ENCODE peak calls at places on chromosomes 5 and 9, in seven cellular contexts. Z, Q, W, K, E, V and D are unnamed samples.

GRCh38 chr9:107620801-107621200 is 131.2 kb upstream of the KLF4 start:
- DNase-seq in Q (no peak), Z (no peak), K (no peak), W (no peak), E (peak; percentile 55), V (no peak), D (no peak)

GRCh38 chr5:79295096-79295495 is 59.2 kb downstream of the JMY start:
- DNase-seq in Q (no peak), E (no peak), V (no peak), Z (no peak), K (no peak), W (no peak), D (no peak)

GRCh38 chr9:6910032-6910431 is 152.3 kb downstream of the KDM4C start:
- DNase-seq in E (no peak), K (no peak), Q (peak; percentile 28), Z (no peak), W (no peak), V (peak; percentile 48), D (no peak)

GRCh38 chr9:84079994-84080393 is 99.4 kb downstream of the RMI1 start:
- DNase-seq in K (no peak), Z (no peak), V (no peak), W (no peak), Q (no peak), E (no peak), D (no peak)

GRCh38 chr5:6328173-6328572 is 50.2 kb downstream of the MED10 start:
- DNase-seq in V (peak; percentile 22), E (peak; percentile 64), W (no peak), Q (peak; percentile 24), Z (no peak), K (peak; percentile 15), D (peak; percentile 49)

GRCh38 chr9:2120926-2121689 is 106.0 kb downstream of the SMARCA2 start:
- DNase-seq in V (peak; percentile 63), E (no peak), Q (no peak), W (no peak), K (no peak), Z (no peak), D (peak; percentile 6)

GRCh38 chr5:55071413-55071812 is 31.0 kb upstream of the GZMA start:
- DNase-seq in K (no peak), Q (no peak), E (no peak), Z (no peak), V (no peak), W (no peak), D (no peak)

GRCh38 chr9:81720450-81721086 is 31.2 kb upstream of the TLE1 start:
- DNase-seq in V (no peak), W (no peak), K (no peak), E (no peak), Z (no peak), Q (no peak), D (no peak)

GRCh38 chr5:125064610-125065009 is 318.2 kb upstream of the ZNF608 start:
- DNase-seq in Q (no peak), V (no peak), K (no peak), W (no peak), E (no peak), Z (no peak), D (no peak)

DNA sequence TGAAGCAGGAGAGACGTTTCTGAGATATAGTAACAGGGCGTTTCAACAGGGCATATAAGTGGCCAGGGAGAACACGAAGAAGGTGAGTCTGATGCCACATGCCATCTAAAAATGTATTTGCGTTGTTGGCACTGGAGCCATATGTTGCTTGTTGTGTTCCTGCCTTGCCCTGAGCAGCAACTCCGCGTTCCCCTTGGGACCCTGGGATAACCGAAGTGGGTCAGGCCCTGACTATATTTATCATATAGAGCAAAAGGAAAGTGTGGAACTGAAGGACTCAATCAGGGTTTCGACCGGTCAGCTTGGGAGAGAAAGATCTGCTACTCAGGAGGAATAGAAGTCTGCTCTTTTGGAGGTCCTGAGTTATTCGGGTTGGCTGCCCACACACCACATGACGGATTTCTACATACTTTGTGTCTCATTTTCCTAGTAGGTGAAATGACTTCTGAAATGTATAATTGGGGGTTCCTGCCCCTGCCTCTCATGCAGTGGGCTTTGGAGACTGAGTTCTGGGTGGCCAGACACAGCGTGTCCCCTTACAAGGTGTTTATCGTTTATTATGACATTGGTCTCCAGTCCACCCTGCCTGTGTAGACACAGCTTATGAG is 3.0 kb downstream of the STC2 start:
- DNase-seq in V (no peak), E (no peak), W (no peak), Q (no peak), Z (no peak), K (no peak), D (no peak)
- H3K4me3 ChIP-seq in V (peak overlapping the region; percentile 79), E (no peak overlapping the region), W (no peak overlapping the region), Q (peak overlapping the region; percentile 90), Z (peak overlapping the region; percentile 89), K (no peak overlapping the region), D (peak overlapping the region; percentile 86)

GRCh38 chr5:136192526-136193395 is at the start of gene SMIM32:
- DNase-seq in E (peak; percentile 62), Q (no peak), Z (no peak), W (no peak), K (peak; percentile 11), V (peak; percentile 7), D (peak; percentile 21)

GRCh38 chr5:136191304-136192014 is 1.5 kb downstream of the SMIM32 start:
- DNase-seq in V (peak; percentile 41), Z (no peak), W (no peak), Q (no peak), K (no peak), E (peak; percentile 46), D (no peak)

GRCh38 chr5:136190904-136191303 is 2.1 kb downstream of the SMIM32 start:
- DNase-seq in E (no peak), Q (no peak), K (no peak), W (no peak), V (no peak), Z (no peak), D (no peak)

GRCh38 chr5:136193396-136193935 is 504 bp upstream of the SMIM32 start:
- DNase-seq in V (no peak), W (no peak), K (no peak), Q (no peak), E (no peak), Z (no peak), D (no peak)

DNA sequence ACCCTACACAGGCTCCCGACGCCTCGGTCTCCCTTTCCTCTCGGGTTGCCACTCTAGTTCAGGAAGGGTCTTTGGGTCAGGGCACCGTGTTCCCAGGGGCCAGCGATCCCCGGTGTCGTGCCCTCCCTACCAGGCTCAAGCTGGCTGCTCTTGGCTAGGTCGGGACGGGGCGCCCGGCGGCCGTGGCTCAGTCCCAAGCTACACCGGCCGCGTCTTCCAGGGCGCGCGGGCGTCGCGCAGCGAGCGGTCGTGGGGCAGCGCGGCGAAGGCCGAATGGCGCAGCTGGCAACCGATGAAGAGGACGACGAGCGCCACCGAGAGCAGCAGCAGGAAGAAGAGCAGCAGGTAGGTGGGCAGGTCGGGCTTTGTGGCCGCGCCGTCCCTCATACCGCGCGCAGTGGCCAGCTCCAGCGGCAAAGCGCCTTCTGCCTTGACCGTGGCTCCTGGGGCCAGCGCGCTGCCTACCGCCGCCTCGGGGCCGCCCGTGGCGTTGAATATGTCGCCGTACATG is 892 bp downstream of the SMIM32 start:
- DNase-seq in Q (no peak), K (no peak), E (peak; percentile 40), W (no peak), V (peak; percentile 11), Z (no peak), D (no peak)
- H3K4me3 ChIP-seq in Q (no peak overlapping the region), K (peak overlapping the region; percentile 57), E (peak overlapping the region; percentile 42), W (no peak overlapping the region), V (peak overlapping the region; percentile 34), Z (peak overlapping the region; percentile 34), D (no peak overlapping the region)

DNA sequence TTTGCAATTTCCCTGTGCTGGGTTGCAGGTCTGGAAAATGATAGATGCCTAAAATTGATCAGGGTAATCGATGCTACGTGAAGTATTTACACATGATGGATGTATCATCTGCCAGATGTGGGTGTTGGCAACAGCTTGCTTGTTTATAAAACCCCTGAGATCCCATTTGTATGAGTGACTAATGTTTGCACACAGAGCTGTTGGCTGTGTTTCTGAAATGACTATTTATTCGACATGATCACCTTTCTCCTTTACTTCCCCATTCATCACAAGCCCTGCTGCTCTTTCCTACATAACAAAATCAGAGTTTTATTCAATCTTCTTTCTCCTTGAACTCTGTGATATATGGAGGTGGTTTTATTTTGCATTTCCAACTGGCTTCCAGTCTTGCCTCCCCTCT is 50.5 kb upstream of the SHB start:
- DNase-seq in W (no peak), V (no peak), Z (no peak), Q (no peak), K (no peak), E (no peak), D (no peak)
- H3K4me3 ChIP-seq in W (no peak overlapping the region), V (no peak overlapping the region), Z (no peak overlapping the region), Q (no peak overlapping the region), K (no peak overlapping the region), E (no peak overlapping the region), D (no peak overlapping the region)

DNA sequence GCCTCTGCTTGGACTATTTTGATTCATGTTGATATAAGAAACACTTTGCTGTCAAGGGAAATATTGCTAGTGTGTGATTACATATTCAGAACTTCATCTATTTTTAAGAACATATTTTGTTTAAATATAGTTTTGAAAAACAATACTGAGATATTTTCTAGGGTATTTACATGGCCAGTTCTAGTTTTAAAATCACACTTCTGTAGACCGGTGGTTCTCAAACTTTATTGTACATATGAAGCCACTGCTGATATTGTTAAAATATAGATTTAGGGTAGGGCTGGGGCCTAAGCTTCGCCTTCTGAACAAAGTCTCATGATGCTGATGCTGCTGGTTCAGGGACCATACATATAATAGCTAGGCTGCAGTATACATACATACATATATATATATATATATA is 1000.0 kb downstream of the PTPRD start:
- DNase-seq in K (no peak), W (no peak), Z (no peak), V (no peak), Q (peak; percentile 24), E (no peak), D (no peak)
- H3K4me3 ChIP-seq in K (no peak overlapping the region), W (no peak overlapping the region), Z (no peak overlapping the region), V (no peak overlapping the region), Q (no peak overlapping the region), E (no peak overlapping the region), D (no peak overlapping the region)

DNA sequence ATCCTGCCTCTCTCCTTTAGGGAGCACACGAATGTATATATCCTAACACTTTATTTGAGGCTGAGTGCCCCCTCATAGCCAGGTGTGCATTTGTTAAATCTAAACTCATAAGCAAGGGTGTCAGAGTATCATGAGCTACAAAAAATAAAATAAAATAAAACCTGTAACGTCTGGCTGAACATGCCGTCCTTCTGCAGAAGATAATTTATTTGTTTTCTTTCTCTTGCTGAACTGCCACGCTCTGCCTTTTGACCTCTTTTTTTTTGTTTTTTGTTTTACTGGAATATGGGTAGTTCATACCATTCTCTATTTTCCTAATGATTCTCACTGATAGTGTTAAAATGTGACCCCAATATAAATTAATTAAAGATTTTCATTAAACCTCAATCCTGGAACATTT is 117.7 kb upstream of the MPDZ start:
- DNase-seq in Q (no peak), E (no peak), Z (no peak), W (no peak), K (no peak), V (no peak), D (no peak)
- H3K4me3 ChIP-seq in Q (no peak overlapping the region), E (no peak overlapping the region), Z (no peak overlapping the region), W (no peak overlapping the region), K (no peak overlapping the region), V (no peak overlapping the region), D (no peak overlapping the region)

GRCh38 chr9:136648746-136649145 is 14.0 kb upstream of the EGFL7 start:
- DNase-seq in K (peak; percentile 88), E (no peak), V (no peak), W (no peak), Z (no peak), Q (no peak), D (peak; percentile 51)
- H3K4me3 ChIP-seq in K (peak overlapping the region; percentile 29), E (no peak overlapping the region), V (no peak overlapping the region), W (no peak overlapping the region), Z (no peak overlapping the region), Q (no peak overlapping the region), D (no peak overlapping the region)

GRCh38 chr5:106827061-106827460 is 843.7 kb downstream of the EFNA5 start:
- DNase-seq in E (peak; percentile 5), Q (no peak), Z (peak; percentile 36), K (no peak), W (no peak), V (peak; percentile 2), D (no peak)
- H3K4me3 ChIP-seq in E (no peak overlapping the region), Q (no peak overlapping the region), Z (no peak overlapping the region), K (no peak overlapping the region), W (no peak overlapping the region), V (no peak overlapping the region), D (no peak overlapping the region)